ENCODE peak calls at places on chromosomes 4 and X, in seven cellular contexts. N is lower lobe of right lung, K is HCT116, P is aorta, S is tibial artery, I is cardiac muscle cell, G is psoas muscle. J is an unnamed sample. For H3K4me1 and H3K9me3, the result is how much of the 10 kb centered on the place peaks cover.

GRCh38 chr4:3422808-3423297 is 18.9 kb upstream of the HGFAC start:
- DNase-seq in I (no peak), K (no peak), G (peak), N (peak), P (peak), S (no peak), J (no peak)

GRCh38 chrX:39335447-39336235 is 534.4 kb downstream of the MID1IP1 start:
- DNase-seq in N (no peak), G (no peak), K (no peak), P (no peak), I (no peak), S (no peak), J (no peak)

GRCh38 chrX:34918856-34919255 is 23.7 kb upstream of the FAM47B start:
- DNase-seq in I (peak), G (no peak), S (no peak), K (no peak), P (no peak), N (no peak), J (peak)

GRCh38 chr4:40933272-40934053 is 183.7 kb downstream of the NSUN7 start:
- DNase-seq in N (no peak), G (peak), P (no peak), S (no peak), I (no peak), K (no peak), J (no peak)

GRCh38 chrX:138877746-138878145 is 166.2 kb upstream of the FGF13 start:
- DNase-seq in K (no peak), N (no peak), P (no peak), I (no peak), S (no peak), G (no peak), J (no peak)

GRCh38 chrX:20028588-20028987 is 37.7 kb upstream of the BCLAF3 start:
- DNase-seq in I (no peak), N (no peak), G (no peak), P (no peak), S (no peak), K (no peak), J (no peak)

GRCh38 chrX:106726485-106727437 is at the start of gene RNF128:
- DNase-seq in N (peak), G (peak), K (peak), P (peak), I (peak), S (peak), J (no peak)

GRCh38 chr4:52716364-52717151 is 34.7 kb downstream of the ERVMER34-1 start:
- DNase-seq in N (no peak), K (no peak), I (no peak), S (no peak), P (no peak), G (no peak), J (peak)

GRCh38 chr4:25863347-25863784 is 578 bp upstream of the SEL1L3 start:
- DNase-seq in S (no peak), I (peak), G (no peak), P (no peak), K (no peak), N (peak), J (peak)

GRCh38 chr4:101346562-101347266 is 612 bp downstream of the PPP3CA start:
- DNase-seq in S (peak), N (peak), G (peak), K (no peak), P (peak), I (peak), J (peak)

GRCh38 chr4:98816816-98817215 is 112.1 kb downstream of the EIF4E start:
- DNase-seq in S (no peak), P (no peak), K (no peak), G (no peak), I (no peak), N (no peak), J (no peak)

GRCh38 chrX:110853610-110854009 is 58.0 kb upstream of the CHRDL1 start:
- DNase-seq in G (peak), K (no peak), I (peak), N (no peak), S (no peak), P (no peak), J (peak)

GRCh38 chr4:147029296-147029695 is 83.6 kb upstream of the TTC29 start:
- DNase-seq in G (no peak), K (no peak), I (no peak), P (no peak), N (no peak), S (no peak), J (no peak)

GRCh38 chr4:914531-914930 is 17.6 kb downstream of the GAK start:
- DNase-seq in N (peak), S (peak), K (no peak), P (no peak), G (no peak), I (no peak), J (no peak)

GRCh38 chr4:70838972-70839536 is 636 bp downstream of the GRSF1 start:
- DNase-seq in K (no peak), P (peak), I (peak), S (peak), N (peak), G (peak), J (peak)

GRCh38 chr4:82138376-82138775 is 235.4 kb downstream of the HNRNPD start:
- DNase-seq in K (no peak), S (no peak), P (no peak), G (no peak), N (no peak), I (no peak), J (no peak)

GRCh38 chrX:30364229-30364628 is 55.0 kb upstream of the NR0B1 start:
- DNase-seq in G (no peak), I (no peak), S (no peak), K (no peak), P (no peak), N (no peak), J (no peak)

GRCh38 chr4:123327346-123327745 is 69.2 kb upstream of the SPRY1 start:
- DNase-seq in N (no peak), P (no peak), I (no peak), K (no peak), S (no peak), G (no peak), J (no peak)

GRCh38 chrX:129678176-129678880 is 23.6 kb upstream of the APLN start:
- DNase-seq in K (no peak), G (peak), I (no peak), N (peak), S (peak), P (peak), J (peak)

GRCh38 chrX:106401965-106402559 is 209.7 kb upstream of the RADX start:
- DNase-seq in N (no peak), K (no peak), I (peak), P (no peak), G (no peak), S (no peak), J (no peak)

GRCh38 chr4:68951078-68951805 is at the start of gene UGT2A3:
- DNase-seq in I (no peak), K (no peak), S (no peak), P (no peak), G (no peak), N (no peak), J (no peak)

GRCh38 chr4:172850838-172851237 is 317.8 kb upstream of the GALNT7 start:
- DNase-seq in K (peak), N (no peak), P (no peak), S (no peak), I (no peak), G (no peak), J (no peak)

GRCh38 chrX:56853436-56853835 is 124.4 kb downstream of the NBDY start:
- DNase-seq in P (no peak), K (no peak), S (no peak), I (no peak), G (no peak), N (no peak), J (no peak)

GRCh38 chrX:129193357-129193756 is 329.9 kb downstream of the SMARCA1 start:
- DNase-seq in I (no peak), P (peak), S (no peak), K (no peak), N (no peak), G (no peak), J (no peak)

GRCh38 chrX:72568406-72569092 is 4.1 kb downstream of the HDAC8 start:
- DNase-seq in K (no peak), P (no peak), N (no peak), S (no peak), G (no peak), I (no peak), J (no peak)

GRCh38 chrX:38438321-38438720 is 85.9 kb downstream of the OTC start:
- DNase-seq in I (no peak), S (no peak), K (no peak), P (no peak), N (no peak), G (no peak), J (no peak)

GRCh38 chr4:139099366-139099982 is 77.5 kb downstream of the ELF2 start:
- DNase-seq in N (no peak), S (peak), G (peak), K (peak), P (peak), I (peak), J (peak)

GRCh38 chr4:141058739-141059507 is 74.3 kb downstream of the RNF150 start:
- DNase-seq in K (no peak), G (no peak), N (no peak), S (no peak), I (no peak), P (no peak), J (no peak)

GRCh38 chr4:106529348-106530033 is 160.9 kb upstream of the GIMD1 start:
- DNase-seq in P (no peak), N (no peak), G (no peak), K (peak), S (no peak), I (no peak), J (no peak)

GRCh38 chrX:1763294-1763693 is 148.4 kb downstream of the ASMT start:
- DNase-seq in K (no peak), N (no peak), S (no peak), I (no peak), P (no peak), G (no peak), J (no peak)
- H3K4me3 ChIP-seq in K (no peak), N (no peak), S (no peak), I (no peak), P (no peak), G (no peak), J (no peak)

DNA sequence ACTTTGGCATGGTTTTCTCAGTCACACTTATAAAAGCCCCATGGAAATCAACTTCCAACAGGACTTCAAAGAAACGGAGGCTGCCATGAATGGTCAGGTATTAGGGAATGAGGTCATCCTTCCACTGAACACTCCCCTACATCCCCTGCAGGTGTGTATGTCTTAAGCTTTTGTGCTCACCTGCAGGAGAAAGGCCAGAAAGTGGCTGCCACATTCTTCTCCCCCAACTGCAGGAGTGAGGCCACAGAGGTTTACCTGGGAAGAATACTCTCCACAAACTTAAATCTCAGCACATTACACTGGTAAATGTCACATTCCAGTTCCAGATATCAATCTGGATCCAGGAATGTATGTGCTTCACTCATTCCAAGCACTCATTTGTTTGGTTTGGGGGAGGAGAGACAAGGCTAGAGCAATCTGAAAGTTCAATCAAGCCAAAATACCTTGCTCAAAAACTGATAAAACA is 15.5 kb downstream of the FAM9C start:
- DNase-seq in I (no peak), N (no peak), K (no peak), S (no peak), P (no peak), G (no peak), J (peak)
- H3K4me1 ChIP-seq in I (under half), N (under half), K (under half), S (under half), P (under half), G (under half), J (under half)

GRCh38 chrX:1222511-1223252 is 10.2 kb upstream of the CRLF2 start:
- DNase-seq in N (no peak), G (no peak), I (no peak), P (no peak), S (no peak), K (no peak), J (no peak)
- H3K9me3 ChIP-seq in N (under half), G (under half), I (under half), P (under half), S (under half), K (under half), J (under half)

DNA sequence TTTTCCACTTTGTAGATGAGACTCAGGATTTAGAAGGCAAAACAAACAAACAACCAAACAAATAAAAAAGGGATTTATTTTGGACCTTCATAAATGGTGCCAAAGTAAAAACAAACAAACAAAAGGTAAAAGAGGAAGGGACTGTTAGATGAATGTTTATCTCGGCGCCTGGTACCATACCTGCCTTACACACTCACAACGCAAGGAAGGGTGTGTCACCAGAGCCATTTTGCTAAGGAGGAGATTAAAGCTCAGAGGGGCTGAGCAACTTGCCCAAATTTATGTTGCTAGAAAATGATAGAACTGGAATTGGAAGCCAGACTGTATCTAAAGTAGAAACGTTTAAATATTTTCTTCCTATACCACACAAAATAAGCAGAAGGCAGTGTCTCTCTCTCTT is 29.5 kb upstream of the BOD1L1 start:
- DNase-seq in P (no peak), N (no peak), S (no peak), I (no peak), G (no peak), K (no peak), J (peak)
- H3K4me3 ChIP-seq in P (no peak), N (peak), S (peak), I (no peak), G (peak), K (no peak), J (peak)

GRCh38 chr4:163356104-163356503 is 12.4 kb downstream of the NPY5R start:
- DNase-seq in N (no peak), K (no peak), P (no peak), G (no peak), S (no peak), I (no peak), J (no peak)
- H3K4me1 ChIP-seq in N (under half), K (under half), P (under half), G (under half), S (under half), I (under half), J (under half)

GRCh38 chrX:145002776-145003175 is 244.5 kb upstream of the SPANXN1 start:
- DNase-seq in K (no peak), P (no peak), G (no peak), N (no peak), S (no peak), I (no peak), J (no peak)
- H3K9me3 ChIP-seq in K (under half), P (under half), G (under half), N (under half), S (under half), I (under half), J (under half)

GRCh38 chrX:75421688-75422087 is 101.1 kb downstream of the ZDHHC15 start:
- DNase-seq in I (no peak), K (no peak), N (no peak), P (no peak), G (no peak), S (no peak), J (no peak)
- H3K4me3 ChIP-seq in I (no peak), K (no peak), N (no peak), P (no peak), G (no peak), S (no peak), J (no peak)

J was measured in Karpas-422.